ENCODE peak calls at places on chromosomes 5 and 9, in eight cellular contexts. One of them, this sample, is unnamed.

GRCh38 chr9:38641985-38642864 is 21.8 kb upstream of the ANKRD18A start:
- DNase-seq in ureter: no peak
- DNase-seq in omental fat pad: no peak
- DNase-seq in Caki2: peak
- DNase-seq in NCI-H1092: peak
- DNase-seq in kidney: no peak
- DNase-seq in ELR: peak
- DNase-seq in skeletal muscle cell: no peak
- DNase-seq in this sample: no peak

GRCh38 chr9:130414910-130415746 is 29.6 kb upstream of the ASS1 start:
- DNase-seq in ELR: no peak
- DNase-seq in Caki2: no peak
- DNase-seq in kidney: no peak
- DNase-seq in omental fat pad: no peak
- DNase-seq in ureter: no peak
- DNase-seq in skeletal muscle cell: no peak
- DNase-seq in NCI-H1092: no peak
- DNase-seq in this sample: no peak

GRCh38 chr9:83444110-83444509 is 94.1 kb downstream of the FRMD3 start:
- DNase-seq in Caki2: no peak
- DNase-seq in kidney: peak
- DNase-seq in omental fat pad: no peak
- DNase-seq in ELR: no peak
- DNase-seq in ureter: no peak
- DNase-seq in NCI-H1092: no peak
- DNase-seq in skeletal muscle cell: no peak
- DNase-seq in this sample: no peak

GRCh38 chr9:95005276-95006141 is 279.0 kb downstream of the AOPEP start:
- DNase-seq in Caki2: peak
- DNase-seq in kidney: no peak
- DNase-seq in ELR: peak
- DNase-seq in skeletal muscle cell: no peak
- DNase-seq in NCI-H1092: peak
- DNase-seq in ureter: no peak
- DNase-seq in omental fat pad: no peak
- DNase-seq in this sample: no peak

GRCh38 chr5:80809451-80809850 is 150.7 kb upstream of the RASGRF2 start:
- DNase-seq in skeletal muscle cell: no peak
- DNase-seq in ureter: no peak
- DNase-seq in ELR: no peak
- DNase-seq in Caki2: no peak
- DNase-seq in kidney: no peak
- DNase-seq in NCI-H1092: no peak
- DNase-seq in omental fat pad: no peak
- DNase-seq in this sample: no peak

GRCh38 chr9:95516221-95516735 is 493 bp downstream of the PTCH1 start:
- DNase-seq in ELR: peak
- DNase-seq in kidney: peak
- DNase-seq in Caki2: no peak
- DNase-seq in ureter: no peak
- DNase-seq in omental fat pad: no peak
- DNase-seq in skeletal muscle cell: no peak
- DNase-seq in NCI-H1092: no peak
- DNase-seq in this sample: no peak

GRCh38 chr9:133359420-133360175 is 3.2 kb downstream of the SURF2 start:
- DNase-seq in ureter: no peak
- DNase-seq in Caki2: no peak
- DNase-seq in NCI-H1092: no peak
- DNase-seq in kidney: no peak
- DNase-seq in skeletal muscle cell: no peak
- DNase-seq in ELR: no peak
- DNase-seq in omental fat pad: no peak
- DNase-seq in this sample: no peak

GRCh38 chr5:142726188-142726731 is 40.4 kb upstream of the FGF1 start:
- DNase-seq in NCI-H1092: no peak
- DNase-seq in kidney: no peak
- DNase-seq in Caki2: no peak
- DNase-seq in ureter: no peak
- DNase-seq in omental fat pad: no peak
- DNase-seq in ELR: peak
- DNase-seq in skeletal muscle cell: peak
- DNase-seq in this sample: no peak

GRCh38 chr9:37028425-37029031 is 5.5 kb downstream of the PAX5 start:
- DNase-seq in NCI-H1092: no peak
- DNase-seq in omental fat pad: no peak
- DNase-seq in ELR: no peak
- DNase-seq in Caki2: no peak
- DNase-seq in ureter: no peak
- DNase-seq in skeletal muscle cell: no peak
- DNase-seq in kidney: no peak
- DNase-seq in this sample: no peak

GRCh38 chr5:68484307-68485068 is 268.9 kb downstream of the PIK3R1 start:
- DNase-seq in omental fat pad: no peak
- DNase-seq in NCI-H1092: no peak
- DNase-seq in Caki2: no peak
- DNase-seq in ureter: no peak
- DNase-seq in skeletal muscle cell: peak
- DNase-seq in kidney: no peak
- DNase-seq in ELR: no peak
- DNase-seq in this sample: no peak

GRCh38 chr5:134648425-134649162 is at the start of gene SEC24A:
- DNase-seq in kidney: peak
- DNase-seq in omental fat pad: peak
- DNase-seq in Caki2: peak
- DNase-seq in ELR: peak
- DNase-seq in ureter: peak
- DNase-seq in skeletal muscle cell: peak
- DNase-seq in NCI-H1092: peak
- DNase-seq in this sample: peak

GRCh38 chr5:175379867-175380266 is 64.1 kb downstream of the DRD1 start:
- DNase-seq in ELR: no peak
- DNase-seq in ureter: no peak
- DNase-seq in skeletal muscle cell: no peak
- DNase-seq in omental fat pad: no peak
- DNase-seq in NCI-H1092: no peak
- DNase-seq in Caki2: no peak
- DNase-seq in kidney: no peak
- DNase-seq in this sample: no peak

GRCh38 chr9:115198018-115198417 is 80.1 kb upstream of the TNC start:
- DNase-seq in kidney: peak
- DNase-seq in omental fat pad: no peak
- DNase-seq in ELR: peak
- DNase-seq in Caki2: peak
- DNase-seq in ureter: peak
- DNase-seq in NCI-H1092: no peak
- DNase-seq in skeletal muscle cell: no peak
- DNase-seq in this sample: no peak

GRCh38 chr5:9785751-9786150 is 155.6 kb upstream of the TAS2R1 start:
- DNase-seq in NCI-H1092: no peak
- DNase-seq in kidney: no peak
- DNase-seq in Caki2: no peak
- DNase-seq in skeletal muscle cell: no peak
- DNase-seq in ELR: no peak
- DNase-seq in omental fat pad: no peak
- DNase-seq in ureter: no peak
- DNase-seq in this sample: no peak

GRCh38 chr5:3891118-3891517 is 295.5 kb downstream of the IRX1 start:
- DNase-seq in Caki2: no peak
- DNase-seq in NCI-H1092: no peak
- DNase-seq in skeletal muscle cell: no peak
- DNase-seq in ELR: no peak
- DNase-seq in ureter: peak
- DNase-seq in omental fat pad: no peak
- DNase-seq in kidney: no peak
- DNase-seq in this sample: no peak

GRCh38 chr5:14560091-14560595 is 21.4 kb upstream of the OTULINL start:
- DNase-seq in Caki2: no peak
- DNase-seq in kidney: no peak
- DNase-seq in NCI-H1092: peak
- DNase-seq in ELR: no peak
- DNase-seq in omental fat pad: no peak
- DNase-seq in skeletal muscle cell: no peak
- DNase-seq in ureter: no peak
- DNase-seq in this sample: no peak

GRCh38 chr9:113274474-113275146 is 762 bp downstream of the CDC26 start:
- DNase-seq in omental fat pad: no peak
- DNase-seq in ELR: peak
- DNase-seq in skeletal muscle cell: peak
- DNase-seq in ureter: no peak
- DNase-seq in NCI-H1092: peak
- DNase-seq in Caki2: peak
- DNase-seq in kidney: no peak
- DNase-seq in this sample: no peak

GRCh38 chr5:45335346-45335745 is 360.8 kb downstream of the HCN1 start:
- DNase-seq in ELR: no peak
- DNase-seq in kidney: no peak
- DNase-seq in Caki2: no peak
- DNase-seq in skeletal muscle cell: no peak
- DNase-seq in ureter: no peak
- DNase-seq in omental fat pad: no peak
- DNase-seq in NCI-H1092: no peak
- DNase-seq in this sample: no peak

GRCh38 chr5:8057764-8058163 is 188.8 kb downstream of the MTRR start:
- DNase-seq in skeletal muscle cell: peak
- DNase-seq in ureter: no peak
- DNase-seq in omental fat pad: no peak
- DNase-seq in NCI-H1092: no peak
- DNase-seq in Caki2: peak
- DNase-seq in ELR: peak
- DNase-seq in kidney: no peak
- DNase-seq in this sample: no peak

GRCh38 chr5:178340637-178341036 is 108.0 kb upstream of the PHYKPL start:
- DNase-seq in ureter: no peak
- DNase-seq in omental fat pad: no peak
- DNase-seq in skeletal muscle cell: no peak
- DNase-seq in NCI-H1092: no peak
- DNase-seq in Caki2: no peak
- DNase-seq in ELR: no peak
- DNase-seq in kidney: no peak
- DNase-seq in this sample: peak

GRCh38 chr5:143850050-143850713 is 38.2 kb downstream of the HMHB1 start:
- DNase-seq in kidney: no peak
- DNase-seq in skeletal muscle cell: no peak
- DNase-seq in ureter: no peak
- DNase-seq in omental fat pad: no peak
- DNase-seq in ELR: peak
- DNase-seq in Caki2: no peak
- DNase-seq in NCI-H1092: no peak
- DNase-seq in this sample: no peak

GRCh38 chr5:145946112-145946861 is 9.9 kb downstream of the SH3RF2 start:
- DNase-seq in skeletal muscle cell: peak
- DNase-seq in ureter: no peak
- DNase-seq in kidney: no peak
- DNase-seq in Caki2: peak
- DNase-seq in omental fat pad: no peak
- DNase-seq in NCI-H1092: no peak
- DNase-seq in ELR: peak
- DNase-seq in this sample: no peak

GRCh38 chr5:60722416-60722815 is 22.4 kb upstream of the DEPDC1B start:
- DNase-seq in skeletal muscle cell: no peak
- DNase-seq in ELR: no peak
- DNase-seq in omental fat pad: no peak
- DNase-seq in ureter: no peak
- DNase-seq in kidney: no peak
- DNase-seq in Caki2: no peak
- DNase-seq in NCI-H1092: peak
- DNase-seq in this sample: no peak